ENCODE peak calls at places on chromosomes 11 and 22, in seven cellular contexts. P, E, Y, V, G, W and Q are unnamed samples.

GRCh38 chr11:5204787-5205186 is 4.3 kb upstream of the OR51V1 start:
- DNase-seq in W (peak), G (peak), E (peak), Y (no peak), P (peak), V (peak), Q (peak)

GRCh38 chr11:125460275-125460674 is 35.8 kb downstream of the FEZ1 start:
- DNase-seq in V (no peak), P (no peak), W (no peak), E (no peak), G (no peak), Y (no peak), Q (no peak)

GRCh38 chr22:18983120-18983651 is 47.1 kb upstream of the PRODH start:
- DNase-seq in V (no peak), E (no peak), Y (no peak), P (no peak), W (no peak), G (no peak), Q (no peak)

GRCh38 chr11:119916568-119916967 is 187.6 kb upstream of the NECTIN1 start:
- DNase-seq in E (no peak), W (no peak), V (no peak), Y (no peak), P (no peak), G (no peak), Q (no peak)

GRCh38 chr11:103532133-103532788 is 423.0 kb downstream of the DYNC2H1 start:
- DNase-seq in E (no peak), W (peak), Y (no peak), G (no peak), V (peak), P (peak), Q (no peak)

GRCh38 chr11:34415538-34415937 is 23.2 kb upstream of the CAT start:
- DNase-seq in G (no peak), V (no peak), Y (no peak), E (no peak), W (no peak), P (no peak), Q (no peak)

GRCh38 chr11:104625246-104625645 is 273.0 kb downstream of the CASP12 start:
- DNase-seq in G (no peak), E (no peak), Y (no peak), W (peak), V (no peak), P (peak), Q (no peak)

GRCh38 chr11:44346983-44347382 is 37.0 kb upstream of the ALX4 start:
- DNase-seq in Y (no peak), G (no peak), V (no peak), P (no peak), W (no peak), E (no peak), Q (no peak)

GRCh38 chr11:117000741-117001096 is 97.5 kb downstream of the SIK3 start:
- DNase-seq in W (no peak), G (no peak), P (no peak), Y (no peak), V (no peak), E (no peak), Q (no peak)

GRCh38 chr11:6635082-6635932 is 16.1 kb upstream of the TPP1 start:
- DNase-seq in V (peak), P (peak), E (no peak), G (no peak), W (peak), Y (no peak), Q (peak)

GRCh38 chr11:114185436-114185835 is 110.8 kb upstream of the NNMT start:
- DNase-seq in E (no peak), P (no peak), Y (no peak), W (no peak), V (no peak), G (no peak), Q (no peak)

GRCh38 chr11:107562647-107563208 is 2.8 kb downstream of the ALKBH8 start:
- DNase-seq in W (peak), G (no peak), P (peak), Y (no peak), V (peak), E (no peak), Q (no peak)

GRCh38 chr11:8810331-8811301 is 100.4 kb upstream of the AKIP1 start:
- DNase-seq in E (peak), W (peak), G (no peak), P (peak), V (peak), Y (no peak), Q (peak)

GRCh38 chr11:62959077-62959980 is 25.4 kb downstream of the SLC22A6 start:
- DNase-seq in Y (no peak), V (no peak), W (no peak), E (no peak), G (no peak), P (no peak), Q (no peak)

GRCh38 chr11:1438967-1439330 is 47.6 kb downstream of the MOB2 start:
- DNase-seq in Y (no peak), V (no peak), P (no peak), G (no peak), E (no peak), W (no peak), Q (no peak)

GRCh38 chr11:2991477-2992233 is 474 bp downstream of the NAP1L4 start:
- DNase-seq in G (peak), E (no peak), V (peak), Y (no peak), P (peak), W (peak), Q (peak)

GRCh38 chr11:58741127-58741526 is 9.4 kb upstream of the GLYAT start:
- DNase-seq in P (no peak), V (no peak), G (no peak), E (no peak), Y (no peak), W (no peak), Q (no peak)

GRCh38 chr22:30822216-30823014 is 127.7 kb downstream of the OSBP2 start:
- DNase-seq in W (no peak), G (peak), V (no peak), P (peak), Y (no peak), E (no peak), Q (peak)

GRCh38 chr22:24521791-24522245 is 26.7 kb downstream of the UPB1 start:
- DNase-seq in G (peak), V (peak), Y (peak), W (peak), E (peak), P (peak), Q (peak)

GRCh38 chr11:86798988-86799387 is 1.4 kb upstream of the PRSS23 start:
- DNase-seq in W (peak), G (no peak), Y (no peak), P (no peak), E (no peak), V (peak), Q (peak)

GRCh38 chr11:41784513-41785335 is 325.3 kb upstream of the LRRC4C start:
- DNase-seq in Y (no peak), P (no peak), G (no peak), W (no peak), E (no peak), V (peak), Q (peak)